ENCODE peak calls at places on chromosome 19, in nine cellular contexts. One of them, this sample, is unnamed.

GRCh38 chr19:46717716-46718143 is 816 bp upstream of the PRKD2 start:
- DNase-seq in HFFc6: no peak
- DNase-seq in GM12878: no peak
- DNase-seq in AG04450: no peak
- DNase-seq in heart right ventricle: no peak
- DNase-seq in A549: no peak
- DNase-seq in ascending aorta: no peak
- DNase-seq in esophagus muscularis mucosa: no peak
- DNase-seq in fibroblast of lung: no peak
- DNase-seq in this sample: no peak

GRCh38 chr19:6890421-6890913 is 3.1 kb downstream of the ADGRE1 start:
- DNase-seq in ascending aorta: no peak
- DNase-seq in AG04450: no peak
- DNase-seq in esophagus muscularis mucosa: no peak
- DNase-seq in A549: no peak
- DNase-seq in fibroblast of lung: no peak
- DNase-seq in GM12878: no peak
- DNase-seq in heart right ventricle: no peak
- DNase-seq in HFFc6: no peak
- DNase-seq in this sample: no peak

GRCh38 chr19:7831452-7831851 is 1.4 kb downstream of the EVI5L start:
- DNase-seq in esophagus muscularis mucosa: no peak
- DNase-seq in ascending aorta: no peak
- DNase-seq in heart right ventricle: no peak
- DNase-seq in GM12878: no peak
- DNase-seq in fibroblast of lung: peak
- DNase-seq in A549: peak
- DNase-seq in HFFc6: no peak
- DNase-seq in AG04450: no peak
- DNase-seq in this sample: no peak

GRCh38 chr19:11418518-11419506 is at the start of gene RGL3:
- DNase-seq in GM12878: no peak
- DNase-seq in ascending aorta: no peak
- DNase-seq in AG04450: no peak
- DNase-seq in fibroblast of lung: no peak
- DNase-seq in esophagus muscularis mucosa: no peak
- DNase-seq in A549: no peak
- DNase-seq in heart right ventricle: peak
- DNase-seq in HFFc6: no peak
- DNase-seq in this sample: no peak

GRCh38 chr19:55117063-55117635 is 288 bp downstream of the PPP1R12C start:
- DNase-seq in A549: no peak
- DNase-seq in GM12878: no peak
- DNase-seq in fibroblast of lung: no peak
- DNase-seq in HFFc6: no peak
- DNase-seq in heart right ventricle: no peak
- DNase-seq in ascending aorta: no peak
- DNase-seq in AG04450: no peak
- DNase-seq in esophagus muscularis mucosa: no peak
- DNase-seq in this sample: no peak

GRCh38 chr19:50459067-50459456 is 17.2 kb upstream of the EMC10 start:
- DNase-seq in GM12878: no peak
- DNase-seq in fibroblast of lung: no peak
- DNase-seq in ascending aorta: no peak
- DNase-seq in heart right ventricle: no peak
- DNase-seq in A549: no peak
- DNase-seq in AG04450: no peak
- DNase-seq in esophagus muscularis mucosa: no peak
- DNase-seq in HFFc6: no peak
- DNase-seq in this sample: no peak

GRCh38 chr19:39408392-39409206 is 2.0 kb downstream of the ZFP36 start:
- DNase-seq in esophagus muscularis mucosa: no peak
- DNase-seq in A549: no peak
- DNase-seq in heart right ventricle: peak
- DNase-seq in ascending aorta: no peak
- DNase-seq in fibroblast of lung: peak
- DNase-seq in AG04450: no peak
- DNase-seq in GM12878: no peak
- DNase-seq in HFFc6: peak
- DNase-seq in this sample: peak

GRCh38 chr19:5434351-5434917 is 20.8 kb upstream of the ZNRF4 start:
- DNase-seq in heart right ventricle: no peak
- DNase-seq in esophagus muscularis mucosa: no peak
- DNase-seq in ascending aorta: no peak
- DNase-seq in AG04450: no peak
- DNase-seq in GM12878: no peak
- DNase-seq in fibroblast of lung: no peak
- DNase-seq in A549: no peak
- DNase-seq in HFFc6: no peak
- DNase-seq in this sample: no peak

GRCh38 chr19:45779231-45780145 is 2.8 kb downstream of the DMPK start:
- DNase-seq in esophagus muscularis mucosa: peak
- DNase-seq in A549: peak
- DNase-seq in ascending aorta: no peak
- DNase-seq in heart right ventricle: peak
- DNase-seq in fibroblast of lung: no peak
- DNase-seq in GM12878: peak
- DNase-seq in HFFc6: no peak
- DNase-seq in AG04450: no peak
- DNase-seq in this sample: peak

GRCh38 chr19:31312629-31313244 is 36.5 kb downstream of the TSHZ3 start:
- DNase-seq in fibroblast of lung: no peak
- DNase-seq in GM12878: no peak
- DNase-seq in AG04450: no peak
- DNase-seq in A549: no peak
- DNase-seq in HFFc6: no peak
- DNase-seq in esophagus muscularis mucosa: no peak
- DNase-seq in heart right ventricle: no peak
- DNase-seq in ascending aorta: no peak
- DNase-seq in this sample: no peak

GRCh38 chr19:40465025-40465780 is at the start of gene BLVRB:
- DNase-seq in heart right ventricle: no peak
- DNase-seq in HFFc6: peak
- DNase-seq in fibroblast of lung: peak
- DNase-seq in GM12878: no peak
- DNase-seq in A549: no peak
- DNase-seq in AG04450: no peak
- DNase-seq in esophagus muscularis mucosa: no peak
- DNase-seq in ascending aorta: no peak
- DNase-seq in this sample: peak

GRCh38 chr19:43784251-43784980 is 3.6 kb upstream of the KCNN4 start:
- DNase-seq in fibroblast of lung: peak
- DNase-seq in esophagus muscularis mucosa: no peak
- DNase-seq in HFFc6: peak
- DNase-seq in AG04450: peak
- DNase-seq in A549: peak
- DNase-seq in heart right ventricle: no peak
- DNase-seq in GM12878: no peak
- DNase-seq in ascending aorta: no peak
- DNase-seq in this sample: no peak

DNA sequence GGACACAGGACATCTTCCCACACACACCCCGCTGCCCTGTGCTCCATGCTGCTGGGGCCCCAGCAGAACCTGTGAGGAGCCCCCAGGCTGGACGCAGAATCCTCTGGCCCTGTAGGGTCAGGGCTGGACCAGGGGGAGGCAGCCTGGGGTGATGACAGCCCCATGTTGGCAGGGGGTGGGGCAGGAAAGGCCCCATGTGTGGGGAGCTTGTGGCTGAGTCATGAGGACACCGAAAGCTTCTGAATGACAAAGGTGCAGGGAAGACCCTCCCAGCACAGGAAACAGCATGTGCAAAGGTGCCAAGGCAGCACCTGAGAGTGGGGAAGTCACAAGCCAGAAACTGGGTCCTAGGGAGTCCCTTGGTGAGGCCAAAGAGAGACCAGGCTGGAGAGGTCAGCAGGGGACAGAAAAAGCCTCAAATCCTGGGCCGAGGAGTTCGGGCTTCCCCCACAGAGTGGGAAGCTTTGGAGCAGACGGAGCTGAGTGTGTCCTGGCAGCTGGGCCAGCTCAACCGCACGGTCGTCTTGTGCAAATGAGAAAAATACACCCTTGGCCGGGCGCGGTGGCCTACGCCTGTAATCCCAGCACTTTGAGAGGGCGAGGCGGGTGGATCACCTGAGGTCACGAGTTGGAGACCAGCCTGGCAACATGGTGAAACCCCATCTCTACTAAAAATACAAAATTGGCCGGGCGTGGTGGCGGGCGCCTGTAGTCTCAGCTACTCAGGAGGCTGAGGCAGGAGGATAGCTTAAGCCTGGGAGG is 17.5 kb downstream of the ATP8B3 start:
- DNase-seq in heart right ventricle: no peak
- DNase-seq in AG04450: no peak
- DNase-seq in A549: no peak
- DNase-seq in GM12878: no peak
- DNase-seq in esophagus muscularis mucosa: no peak
- DNase-seq in HFFc6: no peak
- DNase-seq in fibroblast of lung: peak
- DNase-seq in ascending aorta: no peak
- DNase-seq in this sample: no peak
- TF ChIP-seq CTCF in heart right ventricle: no peak
- TF ChIP-seq CTCF in AG04450: no peak
- TF ChIP-seq CTCF in A549: no peak
- TF ChIP-seq CTCF in GM12878: no peak
- TF ChIP-seq CTCF in esophagus muscularis mucosa: no peak
- TF ChIP-seq CTCF in HFFc6: no peak
- TF ChIP-seq CTCF in fibroblast of lung: no peak
- TF ChIP-seq CTCF in ascending aorta: no peak
- TF ChIP-seq CTCF in this sample: no peak

DNA sequence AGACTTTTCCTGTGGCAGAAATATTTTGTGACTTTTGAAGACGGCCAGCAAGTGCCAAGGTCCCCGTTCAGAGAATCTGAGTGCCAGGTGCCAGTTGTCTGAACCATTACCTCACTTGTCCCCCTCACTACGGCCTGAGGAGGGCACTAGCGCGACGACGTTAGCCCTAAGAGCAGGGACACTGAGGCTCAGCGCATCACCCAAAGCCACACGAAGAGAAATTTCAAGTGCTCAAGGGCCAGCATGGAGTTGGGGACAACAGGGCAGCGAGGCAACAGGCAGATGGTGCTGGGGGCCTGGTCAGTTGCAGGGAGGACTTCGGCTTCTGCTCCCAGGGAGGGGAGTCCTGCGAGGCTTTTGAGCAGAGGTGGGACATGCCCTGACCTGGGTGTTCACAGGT is 9.5 kb upstream of the TYK2 start:
- DNase-seq in A549: no peak
- DNase-seq in GM12878: no peak
- DNase-seq in heart right ventricle: no peak
- DNase-seq in HFFc6: no peak
- DNase-seq in ascending aorta: no peak
- DNase-seq in AG04450: no peak
- DNase-seq in esophagus muscularis mucosa: no peak
- DNase-seq in fibroblast of lung: no peak
- DNase-seq in this sample: no peak
- TF ChIP-seq CTCF in A549: no peak
- TF ChIP-seq CTCF in GM12878: peak
- TF ChIP-seq CTCF in heart right ventricle: peak
- TF ChIP-seq CTCF in HFFc6: no peak
- TF ChIP-seq CTCF in ascending aorta: no peak
- TF ChIP-seq CTCF in AG04450: peak
- TF ChIP-seq CTCF in esophagus muscularis mucosa: no peak
- TF ChIP-seq CTCF in fibroblast of lung: no peak
- TF ChIP-seq CTCF in this sample: no peak

DNA sequence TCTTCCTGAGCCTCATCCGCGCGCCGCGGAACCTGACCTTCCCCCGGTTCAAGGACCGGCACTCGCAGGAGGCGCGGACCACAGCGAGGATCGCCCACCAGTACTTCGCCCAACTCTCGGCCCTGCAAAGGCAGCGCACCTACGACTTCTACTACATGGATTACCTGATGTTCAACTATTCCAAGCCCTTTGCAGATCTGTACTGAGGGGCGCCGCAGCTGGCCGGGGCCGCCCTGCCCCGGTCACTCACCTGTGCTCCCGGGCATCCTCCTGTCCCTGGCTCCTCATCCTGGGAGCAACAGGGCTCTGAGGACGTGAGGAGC is 23.9 kb upstream of the KCTD15 start:
- DNase-seq in ascending aorta: no peak
- DNase-seq in esophagus muscularis mucosa: no peak
- DNase-seq in fibroblast of lung: no peak
- DNase-seq in A549: no peak
- DNase-seq in HFFc6: no peak
- DNase-seq in GM12878: no peak
- DNase-seq in AG04450: no peak
- DNase-seq in heart right ventricle: no peak
- DNase-seq in this sample: no peak
- TF ChIP-seq CTCF in ascending aorta: no peak
- TF ChIP-seq CTCF in esophagus muscularis mucosa: no peak
- TF ChIP-seq CTCF in fibroblast of lung: no peak
- TF ChIP-seq CTCF in A549: no peak
- TF ChIP-seq CTCF in HFFc6: no peak
- TF ChIP-seq CTCF in GM12878: no peak
- TF ChIP-seq CTCF in AG04450: no peak
- TF ChIP-seq CTCF in heart right ventricle: no peak
- TF ChIP-seq CTCF in this sample: no peak

GRCh38 chr19:2424686-2425621 is 2.4 kb downstream of the TIMM13 start:
- DNase-seq in fibroblast of lung: peak
- DNase-seq in heart right ventricle: no peak
- DNase-seq in ascending aorta: no peak
- DNase-seq in GM12878: no peak
- DNase-seq in HFFc6: peak
- DNase-seq in esophagus muscularis mucosa: no peak
- DNase-seq in AG04450: peak
- DNase-seq in A549: no peak
- DNase-seq in this sample: no peak
- TF ChIP-seq CTCF in fibroblast of lung: no peak
- TF ChIP-seq CTCF in heart right ventricle: peak
- TF ChIP-seq CTCF in ascending aorta: peak
- TF ChIP-seq CTCF in GM12878: no peak
- TF ChIP-seq CTCF in HFFc6: peak
- TF ChIP-seq CTCF in esophagus muscularis mucosa: peak
- TF ChIP-seq CTCF in AG04450: peak
- TF ChIP-seq CTCF in A549: no peak
- TF ChIP-seq CTCF in this sample: no peak

GRCh38 chr19:13033244-13033643 is 38.0 kb downstream of the NFIX start:
- DNase-seq in fibroblast of lung: no peak
- DNase-seq in esophagus muscularis mucosa: no peak
- DNase-seq in heart right ventricle: no peak
- DNase-seq in HFFc6: no peak
- DNase-seq in AG04450: no peak
- DNase-seq in ascending aorta: no peak
- DNase-seq in A549: no peak
- DNase-seq in GM12878: no peak
- DNase-seq in this sample: no peak
- TF ChIP-seq CTCF in fibroblast of lung: peak
- TF ChIP-seq CTCF in esophagus muscularis mucosa: peak
- TF ChIP-seq CTCF in heart right ventricle: no peak
- TF ChIP-seq CTCF in HFFc6: peak
- TF ChIP-seq CTCF in AG04450: peak
- TF ChIP-seq CTCF in ascending aorta: no peak
- TF ChIP-seq CTCF in A549: no peak
- TF ChIP-seq CTCF in GM12878: no peak
- TF ChIP-seq CTCF in this sample: no peak

GRCh38 chr19:33447336-33448158 is 74.0 kb downstream of the CEBPG start:
- DNase-seq in A549: no peak
- DNase-seq in fibroblast of lung: no peak
- DNase-seq in ascending aorta: no peak
- DNase-seq in HFFc6: no peak
- DNase-seq in heart right ventricle: no peak
- DNase-seq in AG04450: no peak
- DNase-seq in esophagus muscularis mucosa: no peak
- DNase-seq in GM12878: no peak
- DNase-seq in this sample: no peak
- TF ChIP-seq CTCF in A549: no peak
- TF ChIP-seq CTCF in fibroblast of lung: no peak
- TF ChIP-seq CTCF in ascending aorta: no peak
- TF ChIP-seq CTCF in HFFc6: no peak
- TF ChIP-seq CTCF in heart right ventricle: no peak
- TF ChIP-seq CTCF in AG04450: no peak
- TF ChIP-seq CTCF in esophagus muscularis mucosa: no peak
- TF ChIP-seq CTCF in GM12878: no peak
- TF ChIP-seq CTCF in this sample: no peak